ENCODE peak calls at places on chromosomes 4 and X, in nine cellular contexts. X, S, K, N, U, B, R, Q and C are unnamed samples.

GRCh38 chr4:147019061-147019460 is 73.4 kb upstream of the TTC29 start:
- DNase-seq in X (peak), S (no peak), K (peak), N (peak), U (peak), B (no peak), R (peak), Q (peak), C (peak)

GRCh38 chrX:11886745-11887144 is 128.7 kb downstream of the MSL3 start:
- DNase-seq in X (no peak), S (no peak), K (peak), N (no peak), U (peak), B (no peak), R (no peak), Q (no peak), C (peak)

GRCh38 chr4:40887690-40888089 is 137.9 kb downstream of the NSUN7 start:
- DNase-seq in X (no peak), S (no peak), K (peak), N (no peak), U (peak), B (no peak), R (no peak), Q (no peak), C (no peak)

GRCh38 chrX:24242649-24243556 is 71.0 kb downstream of the SUPT20HL2 start:
- DNase-seq in X (no peak), S (no peak), K (peak), N (peak), U (peak), B (no peak), R (peak), Q (no peak), C (no peak)

GRCh38 chr4:169045862-169046584 is 36.0 kb upstream of the CBR4 start:
- DNase-seq in X (no peak), S (no peak), K (peak), N (peak), U (peak), B (no peak), R (no peak), Q (no peak), C (no peak)

GRCh38 chr4:175330652-175331051 is 412.5 kb downstream of the ADAM29 start:
- DNase-seq in X (no peak), S (no peak), K (peak), N (no peak), U (peak), B (no peak), R (no peak), Q (no peak), C (no peak)

GRCh38 chrX:123084797-123085196 is 99.3 kb upstream of the GRIA3 start:
- DNase-seq in X (no peak), S (no peak), K (peak), N (no peak), U (peak), B (no peak), R (no peak), Q (no peak), C (no peak)

GRCh38 chrX:133776072-133776471 is 209.3 kb downstream of the GPC3 start:
- DNase-seq in X (peak), S (peak), K (peak), N (peak), U (peak), B (no peak), R (no peak), Q (peak), C (no peak)

GRCh38 chr4:84151574-84151973 is 347.5 kb downstream of the NKX6-1 start:
- DNase-seq in X (no peak), S (no peak), K (no peak), N (no peak), U (no peak), B (no peak), R (no peak), Q (no peak), C (no peak)

GRCh38 chr4:83197555-83198235 is 83.2 kb upstream of the PLAC8 start:
- DNase-seq in X (no peak), S (no peak), K (no peak), N (peak), U (no peak), B (no peak), R (no peak), Q (no peak), C (no peak)

GRCh38 chr4:185210102-185210981 is 944 bp downstream of the SNX25 start:
- DNase-seq in X (peak), S (no peak), K (peak), N (peak), U (peak), B (peak), R (peak), Q (peak), C (no peak)

GRCh38 chr4:22670953-22671352 is 21.8 kb upstream of the GBA3 start:
- DNase-seq in X (no peak), S (no peak), K (peak), N (no peak), U (no peak), B (no peak), R (no peak), Q (no peak), C (no peak)